ENCODE peak calls at places on chromosomes 11 and 22, in seven cellular contexts. L is left ventricle myocardium inferior, Q is psoas muscle, T is HFF-Myc, I is lower leg skin, A is thoracic aorta, V is A549. F is an unnamed sample.

GRCh38 chr22:42500164-42500835 is 19.3 kb downstream of the RRP7A start:
- DNase-seq in T (no peak), V (peak), L (peak), Q (peak), A (no peak), I (peak), F (no peak)

GRCh38 chr11:70028147-70028855 is 49.8 kb upstream of the ANO1 start:
- DNase-seq in T (no peak), V (no peak), I (peak), Q (no peak), A (no peak), L (no peak), F (no peak)

GRCh38 chr22:23285734-23286133 is 105.4 kb downstream of the BCR start:
- DNase-seq in A (no peak), I (no peak), Q (no peak), V (no peak), T (no peak), L (no peak), F (no peak)

GRCh38 chr11:134584001-134584561 is 172.0 kb upstream of the B3GAT1 start:
- DNase-seq in V (no peak), Q (no peak), I (no peak), L (no peak), T (no peak), A (no peak), F (no peak)

GRCh38 chr11:65852508-65853248 is 5.3 kb downstream of the CFL1 start:
- DNase-seq in A (no peak), L (no peak), I (no peak), V (no peak), Q (no peak), T (no peak), F (no peak)

GRCh38 chr11:35524780-35525179 is 636 bp downstream of the PAMR1 start:
- DNase-seq in T (no peak), I (no peak), Q (no peak), L (no peak), V (no peak), A (no peak), F (no peak)

GRCh38 chr11:65649656-65650546 is 12.0 kb downstream of the SIPA1 start:
- DNase-seq in I (no peak), V (no peak), Q (no peak), A (no peak), L (peak), T (no peak), F (no peak)

GRCh38 chr22:50630376-50630775 is 2.4 kb upstream of the ARSA start:
- DNase-seq in A (no peak), Q (no peak), L (no peak), T (no peak), I (no peak), V (no peak), F (no peak)

GRCh38 chr11:110773442-110773841 is 61.2 kb upstream of the ARHGAP20 start:
- DNase-seq in Q (no peak), A (no peak), I (no peak), V (no peak), T (no peak), L (no peak), F (no peak)

GRCh38 chr11:22244986-22245592 is 52.2 kb downstream of the ANO5 start:
- DNase-seq in I (no peak), T (peak), L (peak), V (peak), Q (peak), A (no peak), F (no peak)

GRCh38 chr22:20222764-20223420 is 45.2 kb downstream of the RTN4R start:
- DNase-seq in I (no peak), Q (no peak), T (no peak), L (no peak), V (no peak), A (no peak), F (no peak)

GRCh38 chr11:40130427-40130826 is 1329.0 kb downstream of the LRRC4C start:
- DNase-seq in A (no peak), L (no peak), I (no peak), V (no peak), T (no peak), Q (no peak), F (no peak)

GRCh38 chr11:2789331-2789730 is 89.5 kb upstream of the KCNQ1OT1 start:
- DNase-seq in Q (no peak), T (no peak), V (no peak), L (peak), I (peak), A (no peak), F (no peak)

GRCh38 chr22:42436402-42436801 is 4.2 kb upstream of the NFAM1 start:
- DNase-seq in A (no peak), L (no peak), T (no peak), V (no peak), I (no peak), Q (no peak), F (no peak)

GRCh38 chr11:20161230-20161918 is 1.1 kb upstream of the DBX1 start:
- DNase-seq in V (no peak), A (no peak), T (no peak), Q (no peak), I (no peak), L (no peak), F (no peak)

GRCh38 chr11:126352934-126353801 is 2.3 kb upstream of the ST3GAL4 start:
- DNase-seq in V (peak), I (no peak), Q (no peak), L (no peak), A (no peak), T (peak), F (no peak)
- H3K4me3 ChIP-seq in V (no peak), I (no peak), Q (no peak), L (no peak), A (no peak), T (peak), F (peak)

GRCh38 chr11:119423459-119424254 is 685 bp upstream of the THY1 start:
- DNase-seq in T (no peak), V (no peak), I (no peak), A (no peak), Q (no peak), L (no peak), F (no peak)
- H3K4me3 ChIP-seq in T (peak), V (peak), I (no peak), A (peak), Q (no peak), L (peak), F (peak)

GRCh38 chr11:1694064-1694845 is 2.7 kb upstream of the KRTAP5-6 start:
- DNase-seq in Q (peak), I (peak), A (peak), T (peak), V (peak), L (peak), F (peak)
- H3K4me3 ChIP-seq in Q (peak), I (no peak), A (peak), T (no peak), V (peak), L (peak), F (no peak)

DNA sequence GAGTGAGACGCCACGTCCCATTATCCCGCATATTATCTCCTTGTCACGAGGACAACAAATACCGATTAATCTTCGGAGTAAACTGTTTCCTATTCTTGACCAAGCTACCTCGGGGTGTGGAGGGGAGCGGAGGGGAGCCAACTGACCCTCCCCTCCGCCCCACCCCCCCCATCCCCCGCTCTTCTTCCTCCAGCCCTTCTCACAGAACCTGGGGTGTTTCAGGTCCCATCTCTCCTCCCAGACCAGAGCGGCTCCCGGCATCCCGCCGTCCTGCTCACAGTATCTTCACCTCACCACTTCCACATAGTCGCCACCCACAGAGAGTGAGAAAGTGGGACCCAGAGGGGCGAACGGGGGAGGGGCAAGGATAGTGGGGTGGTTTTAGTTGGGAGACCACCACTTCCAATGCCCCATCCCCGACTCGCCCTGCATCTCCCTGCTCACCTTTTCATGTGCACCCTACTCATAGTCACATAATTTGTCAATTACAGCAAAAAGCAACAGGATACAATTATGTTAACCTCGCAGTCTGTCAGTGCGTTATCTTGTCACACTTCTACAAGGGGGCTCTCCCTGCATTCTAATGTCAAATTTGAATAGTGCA is 11.2 kb downstream of the PAX6 start:
- DNase-seq in L (no peak), A (no peak), V (no peak), T (no peak), Q (no peak), I (peak), F (no peak)
- H3K4me3 ChIP-seq in L (peak), A (no peak), V (no peak), T (no peak), Q (peak), I (no peak), F (no peak)